ENCODE peak calls at places on chromosomes 1 and 21, in eight cellular contexts. One of them, this sample, is unnamed.

GRCh38 chr1:192763756-192764155 is 45.1 kb upstream of the RGS2 start:
- DNase-seq in mammary epithelial cell: no peak
- DNase-seq in K562: no peak
- DNase-seq in HCT116: no peak
- DNase-seq in fibroblast of lung: peak; percentile 58
- DNase-seq in GM23338: no peak
- DNase-seq in HepG2: no peak
- DNase-seq in endothelial cell of umbilical vein: no peak
- DNase-seq in this sample: no peak

GRCh38 chr1:29837306-29837646 is 601.0 kb downstream of the PTPRU start:
- DNase-seq in mammary epithelial cell: no peak
- DNase-seq in K562: no peak
- DNase-seq in HCT116: no peak
- DNase-seq in fibroblast of lung: no peak
- DNase-seq in GM23338: no peak
- DNase-seq in HepG2: no peak
- DNase-seq in endothelial cell of umbilical vein: no peak
- DNase-seq in this sample: peak; percentile 24

GRCh38 chr1:4087530-4088420 is 187.7 kb upstream of the C1orf174 start:
- DNase-seq in mammary epithelial cell: no peak
- DNase-seq in K562: no peak
- DNase-seq in HCT116: no peak
- DNase-seq in fibroblast of lung: no peak
- DNase-seq in GM23338: peak; percentile 1
- DNase-seq in HepG2: no peak
- DNase-seq in endothelial cell of umbilical vein: no peak
- DNase-seq in this sample: no peak

GRCh38 chr1:92949937-92950817 is 11.1 kb downstream of the DIPK1A start:
- DNase-seq in mammary epithelial cell: peak; percentile 73
- DNase-seq in K562: no peak
- DNase-seq in HCT116: no peak
- DNase-seq in fibroblast of lung: peak; percentile 49
- DNase-seq in GM23338: no peak
- DNase-seq in HepG2: no peak
- DNase-seq in endothelial cell of umbilical vein: no peak
- DNase-seq in this sample: no peak

GRCh38 chr1:109788695-109789521 is 25.2 kb upstream of the EPS8L3 start:
- DNase-seq in mammary epithelial cell: no peak
- DNase-seq in K562: peak; percentile 73
- DNase-seq in HCT116: peak; percentile 21
- DNase-seq in fibroblast of lung: no peak
- DNase-seq in GM23338: peak; percentile 72
- DNase-seq in HepG2: peak; percentile 44
- DNase-seq in endothelial cell of umbilical vein: no peak
- DNase-seq in this sample: peak; percentile 78

GRCh38 chr1:10665930-10666850 is 130.3 kb downstream of the CASZ1 start:
- DNase-seq in mammary epithelial cell: no peak
- DNase-seq in K562: no peak
- DNase-seq in HCT116: no peak
- DNase-seq in fibroblast of lung: no peak
- DNase-seq in GM23338: no peak
- DNase-seq in HepG2: no peak
- DNase-seq in endothelial cell of umbilical vein: no peak
- DNase-seq in this sample: no peak

GRCh38 chr1:147598631-147599361 is 57.5 kb downstream of the BCL9 start:
- DNase-seq in mammary epithelial cell: no peak
- DNase-seq in K562: no peak
- DNase-seq in HCT116: no peak
- DNase-seq in fibroblast of lung: no peak
- DNase-seq in GM23338: peak; percentile 70
- DNase-seq in HepG2: no peak
- DNase-seq in endothelial cell of umbilical vein: no peak
- DNase-seq in this sample: no peak

GRCh38 chr1:9250586-9251381 is 16.2 kb downstream of the H6PD start:
- DNase-seq in mammary epithelial cell: no peak
- DNase-seq in K562: no peak
- DNase-seq in HCT116: no peak
- DNase-seq in fibroblast of lung: no peak
- DNase-seq in GM23338: peak; percentile 44
- DNase-seq in HepG2: peak; percentile 61
- DNase-seq in endothelial cell of umbilical vein: no peak
- DNase-seq in this sample: no peak

GRCh38 chr21:44065428-44065827 is 41.8 kb upstream of the PWP2 start:
- DNase-seq in mammary epithelial cell: no peak
- DNase-seq in K562: no peak
- DNase-seq in HCT116: no peak
- DNase-seq in fibroblast of lung: peak; percentile 23
- DNase-seq in GM23338: no peak
- DNase-seq in HepG2: no peak
- DNase-seq in endothelial cell of umbilical vein: no peak
- DNase-seq in this sample: no peak

GRCh38 chr1:244466724-244467123 is 5.7 kb downstream of the CATSPERE start:
- DNase-seq in mammary epithelial cell: no peak
- DNase-seq in K562: no peak
- DNase-seq in HCT116: no peak
- DNase-seq in fibroblast of lung: no peak
- DNase-seq in GM23338: no peak
- DNase-seq in HepG2: no peak
- DNase-seq in endothelial cell of umbilical vein: no peak
- DNase-seq in this sample: no peak

GRCh38 chr1:16112558-16113555 is 39.4 kb upstream of the FAM131C start:
- DNase-seq in mammary epithelial cell: no peak
- DNase-seq in K562: no peak
- DNase-seq in HCT116: no peak
- DNase-seq in fibroblast of lung: no peak
- DNase-seq in GM23338: peak; percentile 76
- DNase-seq in HepG2: peak; percentile 90
- DNase-seq in endothelial cell of umbilical vein: no peak
- DNase-seq in this sample: peak; percentile 60

GRCh38 chr1:1540015-1540816 is at the start of gene TMEM240:
- DNase-seq in mammary epithelial cell: no peak
- DNase-seq in K562: no peak
- DNase-seq in HCT116: no peak
- DNase-seq in fibroblast of lung: peak; percentile 79
- DNase-seq in GM23338: peak; percentile 91
- DNase-seq in HepG2: no peak
- DNase-seq in endothelial cell of umbilical vein: peak; percentile 73
- DNase-seq in this sample: peak; percentile 86

GRCh38 chr1:157369808-157370521 is 182.3 kb downstream of the FCRL5 start:
- DNase-seq in mammary epithelial cell: peak; percentile 50
- DNase-seq in K562: peak; percentile 88
- DNase-seq in HCT116: peak; percentile 33
- DNase-seq in fibroblast of lung: peak; percentile 47
- DNase-seq in GM23338: peak; percentile 85
- DNase-seq in HepG2: peak; percentile 52
- DNase-seq in endothelial cell of umbilical vein: peak; percentile 71
- DNase-seq in this sample: peak; percentile 71

GRCh38 chr21:15222711-15223110 is 157.9 kb upstream of the NRIP1 start:
- DNase-seq in mammary epithelial cell: peak; percentile 35
- DNase-seq in K562: no peak
- DNase-seq in HCT116: peak; percentile 49
- DNase-seq in fibroblast of lung: peak; percentile 38
- DNase-seq in GM23338: no peak
- DNase-seq in HepG2: no peak
- DNase-seq in endothelial cell of umbilical vein: no peak
- DNase-seq in this sample: no peak

GRCh38 chr1:53066941-53067738 is 5.1 kb downstream of the PODN start:
- DNase-seq in mammary epithelial cell: no peak
- DNase-seq in K562: no peak
- DNase-seq in HCT116: no peak
- DNase-seq in fibroblast of lung: peak; percentile 39
- DNase-seq in GM23338: no peak
- DNase-seq in HepG2: no peak
- DNase-seq in endothelial cell of umbilical vein: no peak
- DNase-seq in this sample: no peak

GRCh38 chr1:181104042-181104789 is 15.7 kb downstream of the IER5 start:
- DNase-seq in mammary epithelial cell: no peak
- DNase-seq in K562: peak; percentile 71
- DNase-seq in HCT116: no peak
- DNase-seq in fibroblast of lung: no peak
- DNase-seq in GM23338: peak; percentile 67
- DNase-seq in HepG2: no peak
- DNase-seq in endothelial cell of umbilical vein: no peak
- DNase-seq in this sample: no peak

GRCh38 chr21:31566061-31566460 is 93.4 kb upstream of the SOD1 start:
- DNase-seq in mammary epithelial cell: no peak
- DNase-seq in K562: no peak
- DNase-seq in HCT116: no peak
- DNase-seq in fibroblast of lung: no peak
- DNase-seq in GM23338: no peak
- DNase-seq in HepG2: no peak
- DNase-seq in endothelial cell of umbilical vein: no peak
- DNase-seq in this sample: no peak

GRCh38 chr1:244219149-244219548 is 168.1 kb downstream of the ZBTB18 start:
- DNase-seq in mammary epithelial cell: no peak
- DNase-seq in K562: no peak
- DNase-seq in HCT116: no peak
- DNase-seq in fibroblast of lung: no peak
- DNase-seq in GM23338: no peak
- DNase-seq in HepG2: no peak
- DNase-seq in endothelial cell of umbilical vein: no peak
- DNase-seq in this sample: no peak

GRCh38 chr1:206880310-206880709 is 14.9 kb downstream of the IL20 start:
- DNase-seq in mammary epithelial cell: no peak
- DNase-seq in K562: no peak
- DNase-seq in HCT116: no peak
- DNase-seq in fibroblast of lung: no peak
- DNase-seq in GM23338: no peak
- DNase-seq in HepG2: no peak
- DNase-seq in endothelial cell of umbilical vein: no peak
- DNase-seq in this sample: no peak

GRCh38 chr21:34974162-34974981 is 74.7 kb downstream of the RUNX1 start:
- DNase-seq in mammary epithelial cell: no peak
- DNase-seq in K562: no peak
- DNase-seq in HCT116: no peak
- DNase-seq in fibroblast of lung: peak; percentile 71
- DNase-seq in GM23338: no peak
- DNase-seq in HepG2: peak; percentile 46
- DNase-seq in endothelial cell of umbilical vein: no peak
- DNase-seq in this sample: no peak
- H4K20me1 ChIP-seq in mammary epithelial cell: no peaks in the 10 kb centered on the region
- H4K20me1 ChIP-seq in K562: no peaks in the 10 kb centered on the region
- H4K20me1 ChIP-seq in HCT116: no peaks in the 10 kb centered on the region
- H4K20me1 ChIP-seq in fibroblast of lung: no peaks in the 10 kb centered on the region
- H4K20me1 ChIP-seq in GM23338: no peaks in the 10 kb centered on the region
- H4K20me1 ChIP-seq in HepG2: no peaks in the 10 kb centered on the region
- H4K20me1 ChIP-seq in endothelial cell of umbilical vein: no peaks in the 10 kb centered on the region
- H4K20me1 ChIP-seq in this sample: no peaks in the 10 kb centered on the region

GRCh38 chr1:33329600-33330305 is 8.9 kb upstream of the A3GALT2 start:
- DNase-seq in mammary epithelial cell: no peak
- DNase-seq in K562: no peak
- DNase-seq in HCT116: no peak
- DNase-seq in fibroblast of lung: no peak
- DNase-seq in GM23338: no peak
- DNase-seq in HepG2: no peak
- DNase-seq in endothelial cell of umbilical vein: no peak
- DNase-seq in this sample: no peak
- H4K20me1 ChIP-seq in mammary epithelial cell: peaks cover 8% of the 10 kb centered on the region
- H4K20me1 ChIP-seq in K562: peaks cover 9% of the 10 kb centered on the region
- H4K20me1 ChIP-seq in HCT116: no peaks in the 10 kb centered on the region
- H4K20me1 ChIP-seq in fibroblast of lung: no peaks in the 10 kb centered on the region
- H4K20me1 ChIP-seq in GM23338: no peaks in the 10 kb centered on the region
- H4K20me1 ChIP-seq in HepG2: peaks cover 47% of the 10 kb centered on the region
- H4K20me1 ChIP-seq in endothelial cell of umbilical vein: no peaks in the 10 kb centered on the region
- H4K20me1 ChIP-seq in this sample: no peaks in the 10 kb centered on the region

GRCh38 chr1:30882678-30883388 is 25.7 kb downstream of the SDC3 start:
- DNase-seq in mammary epithelial cell: no peak
- DNase-seq in K562: no peak
- DNase-seq in HCT116: no peak
- DNase-seq in fibroblast of lung: no peak
- DNase-seq in GM23338: no peak
- DNase-seq in HepG2: no peak
- DNase-seq in endothelial cell of umbilical vein: no peak
- DNase-seq in this sample: no peak

GRCh38 chr1:30884723-30885122 is 23.8 kb downstream of the SDC3 start:
- DNase-seq in mammary epithelial cell: no peak
- DNase-seq in K562: no peak
- DNase-seq in HCT116: no peak
- DNase-seq in fibroblast of lung: no peak
- DNase-seq in GM23338: no peak
- DNase-seq in HepG2: no peak
- DNase-seq in endothelial cell of umbilical vein: no peak
- DNase-seq in this sample: no peak

GRCh38 chr1:30881266-30882181 is 27.0 kb downstream of the SDC3 start:
- DNase-seq in mammary epithelial cell: no peak
- DNase-seq in K562: no peak
- DNase-seq in HCT116: no peak
- DNase-seq in fibroblast of lung: no peak
- DNase-seq in GM23338: no peak
- DNase-seq in HepG2: no peak
- DNase-seq in endothelial cell of umbilical vein: no peak
- DNase-seq in this sample: no peak

GRCh38 chr1:30885580-30886513 is 22.7 kb downstream of the SDC3 start:
- DNase-seq in mammary epithelial cell: no peak
- DNase-seq in K562: no peak
- DNase-seq in HCT116: no peak
- DNase-seq in fibroblast of lung: peak; percentile 39
- DNase-seq in GM23338: no peak
- DNase-seq in HepG2: no peak
- DNase-seq in endothelial cell of umbilical vein: no peak
- DNase-seq in this sample: no peak

GRCh38 chr1:30883389-30884172 is 25.0 kb downstream of the SDC3 start:
- DNase-seq in mammary epithelial cell: no peak
- DNase-seq in K562: no peak
- DNase-seq in HCT116: no peak
- DNase-seq in fibroblast of lung: no peak
- DNase-seq in GM23338: no peak
- DNase-seq in HepG2: no peak
- DNase-seq in endothelial cell of umbilical vein: no peak
- DNase-seq in this sample: no peak
- H4K20me1 ChIP-seq in mammary epithelial cell: no peaks in the 10 kb centered on the region
- H4K20me1 ChIP-seq in K562: peaks cover 22% of the 10 kb centered on the region
- H4K20me1 ChIP-seq in HCT116: no peaks in the 10 kb centered on the region
- H4K20me1 ChIP-seq in fibroblast of lung: no peaks in the 10 kb centered on the region
- H4K20me1 ChIP-seq in GM23338: no peaks in the 10 kb centered on the region
- H4K20me1 ChIP-seq in HepG2: no peaks in the 10 kb centered on the region
- H4K20me1 ChIP-seq in endothelial cell of umbilical vein: no peaks in the 10 kb centered on the region
- H4K20me1 ChIP-seq in this sample: no peaks in the 10 kb centered on the region

GRCh38 chr1:36137226-36137625 is 12.1 kb downstream of the TRAPPC3 start:
- DNase-seq in mammary epithelial cell: no peak
- DNase-seq in K562: no peak
- DNase-seq in HCT116: no peak
- DNase-seq in fibroblast of lung: no peak
- DNase-seq in GM23338: no peak
- DNase-seq in HepG2: no peak
- DNase-seq in endothelial cell of umbilical vein: no peak
- DNase-seq in this sample: no peak

GRCh38 chr1:36142121-36142520 is 7.2 kb downstream of the TRAPPC3 start:
- DNase-seq in mammary epithelial cell: no peak
- DNase-seq in K562: no peak
- DNase-seq in HCT116: no peak
- DNase-seq in fibroblast of lung: no peak
- DNase-seq in GM23338: no peak
- DNase-seq in HepG2: no peak
- DNase-seq in endothelial cell of umbilical vein: no peak
- DNase-seq in this sample: no peak

GRCh38 chr1:36137776-36138175 is 11.5 kb downstream of the TRAPPC3 start:
- DNase-seq in mammary epithelial cell: no peak
- DNase-seq in K562: no peak
- DNase-seq in HCT116: no peak
- DNase-seq in fibroblast of lung: no peak
- DNase-seq in GM23338: no peak
- DNase-seq in HepG2: no peak
- DNase-seq in endothelial cell of umbilical vein: no peak
- DNase-seq in this sample: no peak

GRCh38 chr1:36136535-36136934 is 11.5 kb upstream of the COL8A2 start:
- DNase-seq in mammary epithelial cell: peak; percentile 44
- DNase-seq in K562: no peak
- DNase-seq in HCT116: no peak
- DNase-seq in fibroblast of lung: peak; percentile 80
- DNase-seq in GM23338: no peak
- DNase-seq in HepG2: no peak
- DNase-seq in endothelial cell of umbilical vein: peak; percentile 83
- DNase-seq in this sample: no peak

GRCh38 chr1:36139521-36139920 is 9.8 kb downstream of the TRAPPC3 start:
- DNase-seq in mammary epithelial cell: no peak
- DNase-seq in K562: no peak
- DNase-seq in HCT116: no peak
- DNase-seq in fibroblast of lung: no peak
- DNase-seq in GM23338: no peak
- DNase-seq in HepG2: no peak
- DNase-seq in endothelial cell of umbilical vein: no peak
- DNase-seq in this sample: no peak
- H4K20me1 ChIP-seq in mammary epithelial cell: no peaks in the 10 kb centered on the region
- H4K20me1 ChIP-seq in K562: peaks cover 11% of the 10 kb centered on the region
- H4K20me1 ChIP-seq in HCT116: no peaks in the 10 kb centered on the region
- H4K20me1 ChIP-seq in fibroblast of lung: no peaks in the 10 kb centered on the region
- H4K20me1 ChIP-seq in GM23338: peaks cover 5% of the 10 kb centered on the region
- H4K20me1 ChIP-seq in HepG2: no peaks in the 10 kb centered on the region
- H4K20me1 ChIP-seq in endothelial cell of umbilical vein: no peaks in the 10 kb centered on the region
- H4K20me1 ChIP-seq in this sample: no peaks in the 10 kb centered on the region

This sample was measured in H9.